ENCODE peak calls at places on chromosome 15, in four cellular contexts. Z, O, N and S are unnamed samples.

GRCh38 chr15:57551717-57552677 is 39.7 kb upstream of the MYZAP start:
- DNase-seq in O (peak; percentile 82), N (peak; percentile 81), Z (peak; percentile 78), S (no peak)

GRCh38 chr15:29403778-29404177 is 134.2 kb upstream of the NSMCE3 start:
- DNase-seq in Z (no peak), O (peak; percentile 63), N (no peak), S (no peak)

GRCh38 chr15:92906563-92907081 is 6.5 kb downstream of the CHD2 start:
- DNase-seq in N (peak; percentile 72), Z (peak; percentile 59), O (no peak), S (peak; percentile 35)

GRCh38 chr15:39154776-39155175 is 426.1 kb upstream of the THBS1 start:
- DNase-seq in Z (no peak), O (no peak), N (no peak), S (no peak)

GRCh38 chr15:81155375-81156218 is 21.5 kb downstream of the CFAP161 start:
- DNase-seq in N (peak; percentile 80), Z (no peak), O (peak; percentile 47), S (peak; percentile 82)

GRCh38 chr15:29089731-29090616 is 179.6 kb downstream of the NSMCE3 start:
- DNase-seq in Z (no peak), O (peak; percentile 46), N (no peak), S (no peak)

GRCh38 chr15:78018445-78018844 is 59.1 kb downstream of the TBC1D2B start:
- DNase-seq in Z (no peak), O (no peak), N (no peak), S (no peak)

GRCh38 chr15:43204016-43204901 is 16.6 kb downstream of the EPB42 start:
- DNase-seq in Z (no peak), O (peak; percentile 71), N (peak; percentile 86), S (peak; percentile 39)

GRCh38 chr15:63027646-63028045 is 14.9 kb upstream of the TPM1 start:
- DNase-seq in N (no peak), O (no peak), Z (no peak), S (no peak)

GRCh38 chr15:63501256-63502089 is 2.9 kb upstream of the USP3 start:
- DNase-seq in N (peak; percentile 96), O (peak; percentile 48), Z (peak; percentile 55), S (no peak)

GRCh38 chr15:25239471-25240345 is 199.1 kb downstream of the UBE3A start:
- DNase-seq in N (no peak), O (no peak), Z (no peak), S (no peak)

GRCh38 chr15:78567541-78567940 is 2.2 kb downstream of the CHRNA5 start:
- DNase-seq in O (no peak), Z (no peak), N (no peak), S (no peak)

GRCh38 chr15:80619677-80620076 is 75.4 kb upstream of the ABHD17C start:
- DNase-seq in N (peak; percentile 49), O (peak; percentile 9), Z (no peak), S (no peak)

GRCh38 chr15:29156521-29156920 is 113.1 kb downstream of the NSMCE3 start:
- DNase-seq in Z (no peak), N (no peak), O (no peak), S (no peak)

GRCh38 chr15:69713726-69714559 is 261.3 kb downstream of the RPLP1 start:
- DNase-seq in N (no peak), Z (peak; percentile 41), O (no peak), S (peak; percentile 95)

GRCh38 chr15:88603885-88604284 is 17.3 kb upstream of the AEN start:
- DNase-seq in N (no peak), Z (no peak), O (peak; percentile 34), S (no peak)

GRCh38 chr15:63274427-63274826 is 3.0 kb upstream of the APH1B start:
- DNase-seq in O (no peak), Z (no peak), N (no peak), S (no peak)

GRCh38 chr15:60095711-60096110 is 91.6 kb downstream of the FOXB1 start:
- DNase-seq in O (no peak), N (peak; percentile 55), Z (no peak), S (no peak)

GRCh38 chr15:68344600-68344999 is 67.1 kb downstream of the FEM1B start:
- DNase-seq in N (no peak), O (no peak), Z (peak; percentile 32), S (no peak)

GRCh38 chr15:62812515-62812835 is 230.1 kb upstream of the TPM1 start:
- DNase-seq in O (no peak), N (no peak), Z (no peak), S (no peak)

GRCh38 chr15:90553248-90553745 is 23.6 kb downstream of the CRTC3 start:
- DNase-seq in O (no peak), N (peak; percentile 90), Z (no peak), S (no peak)

GRCh38 chr15:68994149-68994548 is 20.3 kb upstream of the NOX5 start:
- DNase-seq in O (no peak), Z (no peak), N (peak; percentile 88), S (no peak)

GRCh38 chr15:78691167-78691872 is 50.3 kb upstream of the CHRNB4 start:
- DNase-seq in N (no peak), Z (no peak), O (no peak), S (no peak)

GRCh38 chr15:92468987-92469386 is 75.3 kb downstream of the ST8SIA2 start:
- DNase-seq in O (no peak), N (no peak), Z (no peak), S (no peak)

GRCh38 chr15:48437178-48437577 is 105.9 kb downstream of the DUT start:
- DNase-seq in N (peak; percentile 85), Z (no peak), O (no peak), S (no peak)
- H3F3A ChIP-seq in N (peaks cover 97% of the 10 kb centered on the region), Z (no peaks in the 10 kb centered on the region), O (peaks cover 18% of the 10 kb centered on the region), S (no peaks in the 10 kb centered on the region)

DNA sequence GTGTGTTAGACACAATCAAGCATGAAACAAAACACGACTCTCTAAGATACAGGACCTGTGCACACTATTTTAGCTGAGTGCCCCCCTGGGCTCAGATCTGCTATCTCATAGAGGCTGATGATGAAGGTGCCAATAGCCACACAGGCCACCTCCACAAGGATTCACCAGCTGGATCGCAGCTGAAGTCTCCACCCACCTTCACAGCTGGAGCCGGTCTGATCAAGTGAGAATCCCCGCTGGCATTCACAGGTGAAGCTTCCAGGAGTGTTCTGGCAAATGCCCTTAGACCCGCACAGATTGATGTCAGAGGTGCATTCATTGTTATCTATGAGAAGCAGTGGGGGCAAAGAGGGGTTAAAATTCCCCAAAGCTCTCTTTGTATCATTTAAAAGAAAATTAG is 90.1 kb downstream of the DUT start:
- DNase-seq in Z (no peak), O (no peak), N (no peak), S (no peak)
- H3F3A ChIP-seq in Z (no peaks in the 10 kb centered on the region), O (no peaks in the 10 kb centered on the region), N (peaks cover 98% of the 10 kb centered on the region), S (no peaks in the 10 kb centered on the region)

DNA sequence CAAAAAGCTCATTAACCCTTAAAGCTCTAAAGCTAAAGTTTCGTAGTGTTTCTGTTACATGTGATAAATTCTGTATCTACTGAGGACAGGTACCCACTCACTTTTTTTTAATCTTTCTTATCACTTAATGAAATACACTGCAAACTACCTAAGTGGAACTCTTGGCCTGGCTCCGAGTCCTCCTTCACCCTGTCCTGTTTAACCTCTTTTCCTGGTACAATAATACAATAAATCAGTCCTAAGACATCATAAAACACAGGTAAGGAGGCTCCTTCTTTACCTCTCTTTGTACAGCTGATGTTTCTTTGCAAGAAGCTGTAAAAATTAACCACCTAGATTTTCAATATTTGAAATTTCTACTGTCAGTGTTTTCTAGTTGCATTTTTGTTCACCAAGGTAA is 15.8 kb downstream of the SEMA6D start:
- DNase-seq in Z (no peak), O (no peak), N (no peak), S (no peak)
- H3F3A ChIP-seq in Z (no peaks in the 10 kb centered on the region), O (peaks cover 11% of the 10 kb centered on the region), N (no peaks in the 10 kb centered on the region), S (no peaks in the 10 kb centered on the region)

DNA sequence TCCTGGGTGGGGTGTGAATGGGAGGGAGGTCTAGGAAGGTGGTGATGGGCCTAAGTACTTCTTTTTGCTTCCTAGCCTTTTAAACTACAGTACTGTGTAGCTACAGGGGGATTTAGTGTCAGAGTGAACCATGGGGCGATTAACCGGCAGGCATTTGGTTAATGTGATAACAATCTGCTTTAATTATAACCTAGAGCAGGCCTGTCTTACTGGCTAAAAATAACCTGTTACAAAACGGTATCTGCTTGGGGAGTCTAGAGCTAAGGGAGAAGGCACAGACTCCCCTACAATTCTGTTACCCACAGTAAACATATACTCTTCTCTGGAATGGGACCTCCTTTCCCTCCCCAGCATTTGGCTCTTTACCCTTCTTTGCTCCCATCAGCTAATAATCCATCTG is 85.4 kb downstream of the RBPMS2 start:
- DNase-seq in N (no peak), O (no peak), Z (no peak), S (no peak)
- H3F3A ChIP-seq in N (peaks cover 37% of the 10 kb centered on the region), O (peaks cover 65% of the 10 kb centered on the region), Z (no peaks in the 10 kb centered on the region), S (no peaks in the 10 kb centered on the region)

GRCh38 chr15:64688179-64688578 is 87.2 kb downstream of the RBPMS2 start:
- DNase-seq in N (no peak), O (no peak), Z (no peak), S (no peak)
- H3F3A ChIP-seq in N (peaks cover 28% of the 10 kb centered on the region), O (peaks cover 71% of the 10 kb centered on the region), Z (no peaks in the 10 kb centered on the region), S (no peaks in the 10 kb centered on the region)

GRCh38 chr15:72195101-72195511 is 2.5 kb downstream of the GRAMD2A start:
- DNase-seq in Z (no peak), O (no peak), N (no peak), S (no peak)

GRCh38 chr15:72197460-72198409 is at the start of gene GRAMD2A:
- DNase-seq in Z (peak; percentile 52), N (peak; percentile 67), O (peak; percentile 65), S (no peak)

GRCh38 chr15:72197045-72197459 is 535 bp downstream of the GRAMD2A start:
- DNase-seq in Z (no peak), O (peak; percentile 49), N (peak; percentile 43), S (no peak)

GRCh38 chr15:72198410-72199270 is 1.1 kb upstream of the GRAMD2A start:
- DNase-seq in O (no peak), N (no peak), Z (no peak), S (no peak)

DNA sequence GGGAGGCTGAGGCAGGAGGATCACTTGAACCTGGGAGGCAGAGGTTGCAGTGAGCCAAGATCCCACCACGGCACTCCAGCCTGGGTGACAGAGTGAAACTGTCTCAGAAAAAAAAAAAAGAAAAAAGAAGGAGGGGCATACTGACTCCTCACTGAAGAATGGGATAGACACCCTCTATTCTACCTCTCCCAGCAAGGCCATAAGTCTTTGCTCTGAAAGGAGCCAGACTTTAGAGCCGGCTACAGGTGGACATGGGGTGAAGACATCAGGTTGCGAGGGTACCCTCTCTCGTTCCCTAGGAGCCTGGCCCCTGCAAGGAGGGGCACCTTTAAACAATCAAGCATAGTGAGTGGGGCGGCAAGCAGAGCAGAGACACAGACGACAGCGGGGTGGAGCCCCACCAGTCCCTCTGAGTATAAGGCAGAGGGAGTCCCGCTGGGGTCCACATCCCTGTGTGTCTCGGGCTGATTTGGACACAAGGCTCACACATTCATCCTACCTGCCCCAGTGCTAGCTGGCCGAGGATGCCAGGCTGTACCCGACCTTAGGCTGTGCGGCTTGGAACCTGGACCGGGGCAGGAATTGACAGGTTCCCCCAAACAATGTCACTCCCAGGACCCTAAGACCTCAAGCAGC is 1.1 kb downstream of the GRAMD2A start:
- DNase-seq in N (peak; percentile 35), O (no peak), Z (no peak), S (no peak)
- H3F3A ChIP-seq in N (peaks cover 44% of the 10 kb centered on the region), O (peaks cover 50% of the 10 kb centered on the region), Z (peaks cover 62% of the 10 kb centered on the region), S (peaks cover 17% of the 10 kb centered on the region)